ENCODE peak calls at places on chromosomes 6 and 20, in six cellular contexts. One of them, this sample, is unnamed.

GRCh38 chr6:34056301-34056700 is 89.6 kb downstream of the GRM4 start:
- DNase-seq in IMR-90: peak
- DNase-seq in Peyer's patch: peak
- DNase-seq in lower leg skin: peak
- DNase-seq in cardiac fibroblast: peak
- DNase-seq in heart left ventricle: peak
- DNase-seq in this sample: no peak

GRCh38 chr20:62021794-62022419 is 43.8 kb downstream of the TAF4 start:
- DNase-seq in heart left ventricle: no peak
- DNase-seq in lower leg skin: no peak
- DNase-seq in cardiac fibroblast: no peak
- DNase-seq in IMR-90: no peak
- DNase-seq in Peyer's patch: no peak
- DNase-seq in this sample: no peak

GRCh38 chr6:44035621-44036020 is 91.6 kb downstream of the MRPL14 start:
- DNase-seq in heart left ventricle: no peak
- DNase-seq in Peyer's patch: no peak
- DNase-seq in IMR-90: peak
- DNase-seq in cardiac fibroblast: peak
- DNase-seq in lower leg skin: peak
- DNase-seq in this sample: no peak

GRCh38 chr20:21529863-21530262 is 16.0 kb upstream of the NKX2-2 start:
- DNase-seq in cardiac fibroblast: no peak
- DNase-seq in Peyer's patch: no peak
- DNase-seq in heart left ventricle: no peak
- DNase-seq in lower leg skin: no peak
- DNase-seq in IMR-90: no peak
- DNase-seq in this sample: no peak

GRCh38 chr6:32952817-32953739 is at the start of gene HLA-DMA:
- DNase-seq in heart left ventricle: peak
- DNase-seq in Peyer's patch: peak
- DNase-seq in cardiac fibroblast: peak
- DNase-seq in lower leg skin: peak
- DNase-seq in IMR-90: peak
- DNase-seq in this sample: peak

GRCh38 chr20:57990396-57990987 is 238.0 kb downstream of the ANKRD60 start:
- DNase-seq in lower leg skin: no peak
- DNase-seq in IMR-90: no peak
- DNase-seq in cardiac fibroblast: peak
- DNase-seq in Peyer's patch: no peak
- DNase-seq in heart left ventricle: peak
- DNase-seq in this sample: no peak

GRCh38 chr6:169702640-169703246 is 817 bp downstream of the C6orf120 start:
- DNase-seq in IMR-90: peak
- DNase-seq in lower leg skin: no peak
- DNase-seq in cardiac fibroblast: peak
- DNase-seq in heart left ventricle: no peak
- DNase-seq in Peyer's patch: peak
- DNase-seq in this sample: no peak

GRCh38 chr6:99894815-99895214 is 99.2 kb downstream of the MCHR2 start:
- DNase-seq in Peyer's patch: no peak
- DNase-seq in heart left ventricle: no peak
- DNase-seq in cardiac fibroblast: no peak
- DNase-seq in IMR-90: no peak
- DNase-seq in lower leg skin: no peak
- DNase-seq in this sample: no peak

GRCh38 chr6:35396991-35397390 is 54.6 kb downstream of the PPARD start:
- DNase-seq in IMR-90: peak
- DNase-seq in cardiac fibroblast: no peak
- DNase-seq in heart left ventricle: no peak
- DNase-seq in lower leg skin: no peak
- DNase-seq in Peyer's patch: no peak
- DNase-seq in this sample: no peak

GRCh38 chr20:1357921-1358671 is 29.2 kb upstream of the SDCBP2 start:
- DNase-seq in lower leg skin: peak
- DNase-seq in heart left ventricle: no peak
- DNase-seq in cardiac fibroblast: no peak
- DNase-seq in Peyer's patch: no peak
- DNase-seq in IMR-90: peak
- DNase-seq in this sample: peak

GRCh38 chr20:62666736-62667529 is 24.6 kb downstream of the SLCO4A1 start:
- DNase-seq in Peyer's patch: no peak
- DNase-seq in IMR-90: peak
- DNase-seq in cardiac fibroblast: peak
- DNase-seq in heart left ventricle: peak
- DNase-seq in lower leg skin: no peak
- DNase-seq in this sample: no peak

GRCh38 chr6:148274809-148275208 is 67.8 kb upstream of the SASH1 start:
- DNase-seq in IMR-90: no peak
- DNase-seq in Peyer's patch: no peak
- DNase-seq in heart left ventricle: no peak
- DNase-seq in cardiac fibroblast: no peak
- DNase-seq in lower leg skin: no peak
- DNase-seq in this sample: no peak

GRCh38 chr6:148273962-148274752 is 68.5 kb upstream of the SASH1 start:
- DNase-seq in lower leg skin: no peak
- DNase-seq in Peyer's patch: no peak
- DNase-seq in IMR-90: peak
- DNase-seq in heart left ventricle: no peak
- DNase-seq in cardiac fibroblast: no peak
- DNase-seq in this sample: no peak

GRCh38 chr6:148272084-148272483 is 70.6 kb upstream of the SASH1 start:
- DNase-seq in IMR-90: peak
- DNase-seq in cardiac fibroblast: peak
- DNase-seq in Peyer's patch: no peak
- DNase-seq in lower leg skin: no peak
- DNase-seq in heart left ventricle: no peak
- DNase-seq in this sample: peak

GRCh38 chr6:148269386-148269785 is 73.3 kb upstream of the SASH1 start:
- DNase-seq in Peyer's patch: no peak
- DNase-seq in lower leg skin: no peak
- DNase-seq in IMR-90: no peak
- DNase-seq in heart left ventricle: no peak
- DNase-seq in cardiac fibroblast: no peak
- DNase-seq in this sample: no peak

DNA sequence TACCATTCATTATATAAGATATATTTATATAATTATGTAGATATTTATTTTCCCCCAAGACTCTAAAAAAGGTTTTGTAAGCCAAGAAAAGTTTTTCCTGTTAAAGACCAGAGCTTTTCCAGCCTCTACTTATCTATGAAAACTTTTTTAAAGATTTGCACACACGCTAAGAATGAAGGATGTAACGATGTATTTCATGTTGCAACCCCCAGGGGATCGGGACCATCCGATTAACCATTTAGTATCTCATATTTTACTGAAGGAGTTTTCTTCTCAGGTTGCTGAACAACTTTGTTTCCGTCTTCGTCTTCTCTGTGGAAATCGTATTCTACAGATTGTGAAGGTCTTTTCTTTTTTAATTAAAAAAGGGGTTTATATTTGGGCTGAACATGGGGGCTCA is 70.0 kb upstream of the SASH1 start:
- DNase-seq in cardiac fibroblast: peak
- DNase-seq in heart left ventricle: no peak
- DNase-seq in lower leg skin: no peak
- DNase-seq in Peyer's patch: no peak
- DNase-seq in IMR-90: no peak
- DNase-seq in this sample: no peak
- H3K4me3 ChIP-seq in cardiac fibroblast: peak
- H3K4me3 ChIP-seq in heart left ventricle: peak
- H3K4me3 ChIP-seq in lower leg skin: no peak
- H3K4me3 ChIP-seq in Peyer's patch: no peak
- H3K4me3 ChIP-seq in IMR-90: no peak
- H3K4me3 ChIP-seq in this sample: no peak

DNA sequence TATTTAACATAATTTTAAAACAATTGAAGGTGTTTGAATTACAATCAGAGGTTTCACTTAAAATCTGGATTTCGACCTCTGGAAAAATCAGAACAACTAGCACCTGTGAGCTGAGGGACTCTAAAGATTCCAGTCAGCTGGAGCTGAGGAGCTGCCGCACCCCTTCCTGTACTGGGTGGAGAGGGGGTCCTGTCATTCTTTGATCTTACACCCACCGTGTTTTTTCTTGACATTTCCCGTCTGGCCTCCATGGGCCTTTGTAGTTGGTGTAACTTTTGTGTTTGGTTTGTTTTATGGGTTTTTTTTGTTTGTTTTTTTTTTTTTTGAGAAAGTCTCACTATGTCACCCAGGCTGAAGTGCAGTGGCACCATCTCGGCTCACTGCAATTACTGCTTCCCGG is 17.2 kb downstream of the ARFGEF2 start:
- DNase-seq in Peyer's patch: no peak
- DNase-seq in lower leg skin: no peak
- DNase-seq in IMR-90: no peak
- DNase-seq in heart left ventricle: no peak
- DNase-seq in cardiac fibroblast: no peak
- DNase-seq in this sample: no peak
- TF ChIP-seq CTCF in Peyer's patch: no peak
- TF ChIP-seq CTCF in lower leg skin: no peak
- TF ChIP-seq CTCF in IMR-90: no peak
- TF ChIP-seq CTCF in heart left ventricle: no peak
- TF ChIP-seq CTCF in cardiac fibroblast: no peak
- TF ChIP-seq CTCF in this sample: no peak

GRCh38 chr6:27674882-27675281 is 202.0 kb upstream of the ZNF184 start:
- DNase-seq in IMR-90: no peak
- DNase-seq in heart left ventricle: no peak
- DNase-seq in Peyer's patch: no peak
- DNase-seq in lower leg skin: no peak
- DNase-seq in cardiac fibroblast: no peak
- DNase-seq in this sample: no peak

GRCh38 chr6:27679968-27680694 is 207.2 kb upstream of the ZNF184 start:
- DNase-seq in IMR-90: no peak
- DNase-seq in heart left ventricle: no peak
- DNase-seq in Peyer's patch: no peak
- DNase-seq in lower leg skin: no peak
- DNase-seq in cardiac fibroblast: no peak
- DNase-seq in this sample: no peak

GRCh38 chr6:27678449-27678848 is 205.5 kb upstream of the ZNF184 start:
- DNase-seq in Peyer's patch: no peak
- DNase-seq in cardiac fibroblast: no peak
- DNase-seq in heart left ventricle: no peak
- DNase-seq in lower leg skin: no peak
- DNase-seq in IMR-90: no peak
- DNase-seq in this sample: no peak

GRCh38 chr6:27684264-27685211 is 211.6 kb upstream of the ZNF184 start:
- DNase-seq in lower leg skin: no peak
- DNase-seq in IMR-90: peak
- DNase-seq in Peyer's patch: peak
- DNase-seq in heart left ventricle: no peak
- DNase-seq in cardiac fibroblast: peak
- DNase-seq in this sample: peak

DNA sequence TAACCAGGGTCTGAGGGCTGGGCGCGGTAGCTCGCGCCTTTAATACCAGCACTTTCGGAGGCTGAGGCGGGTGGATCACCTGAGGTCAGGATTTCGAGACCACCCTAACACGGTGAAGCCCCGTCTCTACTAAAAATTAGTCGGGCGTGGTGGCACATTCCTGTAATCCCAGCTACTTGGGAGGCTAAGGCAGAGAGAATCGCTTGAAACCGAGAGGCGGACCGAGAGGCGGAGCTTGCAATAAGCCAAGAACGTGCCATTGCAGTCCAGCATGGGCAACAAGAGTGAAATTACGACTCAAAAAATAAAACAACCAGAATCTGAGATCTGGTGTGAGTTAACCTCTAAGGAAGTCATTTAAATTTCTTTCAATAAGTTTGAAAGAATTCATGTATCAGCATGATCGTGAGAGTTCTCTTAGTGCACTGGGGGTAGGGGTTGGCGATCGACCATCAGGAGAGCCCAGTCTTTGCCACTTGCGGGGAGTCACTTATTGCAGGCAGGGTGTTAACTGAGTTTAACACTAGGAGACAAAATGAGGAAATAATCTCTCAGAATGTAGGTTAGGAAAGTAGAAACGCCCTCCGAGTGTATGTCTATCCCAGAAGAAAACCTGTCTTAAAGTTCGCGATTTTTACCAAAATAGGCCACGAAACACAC is 206.5 kb upstream of the ZNF184 start:
- DNase-seq in Peyer's patch: no peak
- DNase-seq in cardiac fibroblast: no peak
- DNase-seq in IMR-90: no peak
- DNase-seq in lower leg skin: no peak
- DNase-seq in heart left ventricle: no peak
- DNase-seq in this sample: no peak
- H3K4me3 ChIP-seq in Peyer's patch: no peak
- H3K4me3 ChIP-seq in cardiac fibroblast: no peak
- H3K4me3 ChIP-seq in IMR-90: peak
- H3K4me3 ChIP-seq in lower leg skin: no peak
- H3K4me3 ChIP-seq in heart left ventricle: no peak
- H3K4me3 ChIP-seq in this sample: peak

GRCh38 chr6:118894425-118895240 is 681 bp downstream of the ASF1A start:
- DNase-seq in cardiac fibroblast: peak
- DNase-seq in lower leg skin: peak
- DNase-seq in Peyer's patch: peak
- DNase-seq in heart left ventricle: peak
- DNase-seq in IMR-90: peak
- DNase-seq in this sample: no peak
- TF ChIP-seq CTCF in cardiac fibroblast: no peak
- TF ChIP-seq CTCF in lower leg skin: no peak
- TF ChIP-seq CTCF in Peyer's patch: peak
- TF ChIP-seq CTCF in heart left ventricle: no peak
- TF ChIP-seq CTCF in IMR-90: peak
- TF ChIP-seq CTCF in this sample: peak

DNA sequence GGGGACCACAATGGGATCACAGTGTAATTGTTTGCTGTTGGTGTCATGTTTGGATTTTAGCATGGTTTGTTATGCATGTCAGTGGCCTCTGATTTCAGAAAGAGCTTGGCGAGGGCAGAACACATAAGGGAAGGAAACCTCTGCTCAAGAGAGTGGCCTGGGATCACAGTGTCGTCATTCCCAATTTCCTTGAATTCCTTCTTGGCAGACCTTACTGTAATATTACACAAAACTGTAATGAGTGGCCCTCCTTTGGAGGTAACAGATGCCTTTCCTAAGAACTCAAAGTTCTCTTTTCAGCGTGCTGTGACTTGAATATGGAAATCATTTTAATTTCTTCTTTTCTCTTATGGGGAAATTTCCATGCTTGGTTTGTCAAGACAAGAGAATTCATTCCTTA is 46.9 kb downstream of the JAG1 start:
- DNase-seq in heart left ventricle: no peak
- DNase-seq in IMR-90: no peak
- DNase-seq in lower leg skin: no peak
- DNase-seq in cardiac fibroblast: peak
- DNase-seq in Peyer's patch: no peak
- DNase-seq in this sample: no peak
- H3K4me3 ChIP-seq in heart left ventricle: no peak
- H3K4me3 ChIP-seq in IMR-90: no peak
- H3K4me3 ChIP-seq in lower leg skin: no peak
- H3K4me3 ChIP-seq in cardiac fibroblast: no peak
- H3K4me3 ChIP-seq in Peyer's patch: no peak
- H3K4me3 ChIP-seq in this sample: no peak